ENCODE peak calls at places on chromosomes 12 and 14, in four cellular contexts. E, K, C and U are unnamed samples.

GRCh38 chr14:61298834-61299233 is 17.7 kb upstream of the TMEM30B start:
- DNase-seq in E (no peak), K (no peak), C (no peak), U (no peak)

GRCh38 chr14:53946404-53947400 is 9.9 kb downstream of the BMP4 start:
- DNase-seq in E (no peak), K (no peak), C (no peak), U (no peak)

GRCh38 chr14:20970983-20971704 is 15.9 kb downstream of the RNASE2 start:
- DNase-seq in E (peak; percentile 88), K (peak; percentile 82), C (peak; percentile 60), U (peak; percentile 87)

GRCh38 chr12:108316153-108316892 is 22.8 kb downstream of the CMKLR1 start:
- DNase-seq in E (no peak), K (no peak), C (no peak), U (no peak)

GRCh38 chr12:95184119-95184518 is 33.1 kb downstream of the FGD6 start:
- DNase-seq in E (no peak), K (no peak), C (no peak), U (no peak)

GRCh38 chr12:20097561-20097960 is 270.8 kb upstream of the PDE3A start:
- DNase-seq in E (peak; percentile 21), K (no peak), C (no peak), U (no peak)

GRCh38 chr14:58131386-58131785 is 20.6 kb downstream of the ARMH4 start:
- DNase-seq in E (no peak), K (no peak), C (no peak), U (no peak)

GRCh38 chr14:50060871-50061663 is 55.3 kb downstream of the VCPKMT start:
- DNase-seq in E (peak; percentile 69), K (peak; percentile 47), C (peak; percentile 78), U (no peak)

GRCh38 chr12:114812858-114813761 is 129.1 kb upstream of the TBX3 start:
- DNase-seq in E (no peak), K (no peak), C (no peak), U (no peak)

GRCh38 chr12:52244615-52244994 is 11.6 kb downstream of the KRT7 start:
- DNase-seq in E (no peak), K (no peak), C (no peak), U (no peak)

GRCh38 chr12:11706509-11707331 is 57.2 kb downstream of the ETV6 start:
- DNase-seq in E (no peak), K (no peak), C (no peak), U (no peak)

GRCh38 chr14:59301354-59301753 is 112.9 kb downstream of the DAAM1 start:
- DNase-seq in E (peak; percentile 15), K (peak; percentile 13), C (no peak), U (no peak)

GRCh38 chr12:119153477-119154434 is 25.0 kb upstream of the HSPB8 start:
- DNase-seq in E (no peak), K (peak; percentile 25), C (no peak), U (peak; percentile 72)

GRCh38 chr12:69821441-69822204 is 3.4 kb upstream of the MYRFL start:
- DNase-seq in E (no peak), K (no peak), C (peak; percentile 74), U (no peak)

GRCh38 chr12:18805516-18806248 is 67.8 kb downstream of the CAPZA3 start:
- DNase-seq in E (no peak), K (no peak), C (no peak), U (no peak)

GRCh38 chr12:94560416-94561221 is 89.7 kb downstream of the TMCC3 start:
- DNase-seq in E (peak; percentile 83), K (peak; percentile 61), C (peak; percentile 31), U (no peak)

GRCh38 chr12:124715121-124715990 is 147.9 kb upstream of the NCOR2 start:
- DNase-seq in E (no peak), K (peak; percentile 37), C (no peak), U (peak; percentile 49)

GRCh38 chr14:57390806-57391562 is 598 bp downstream of the NAA30 start:
- DNase-seq in E (peak; percentile 74), K (peak; percentile 38), C (peak; percentile 60), U (peak; percentile 37)

GRCh38 chr14:99884834-99885648 is 91.8 kb downstream of the EML1 start:
- DNase-seq in E (no peak), K (no peak), C (peak; percentile 61), U (no peak)